ENCODE peak calls at places on chromosome 6, in nine cellular contexts. P, J, K, Q, C, D, H, Z and N are unnamed samples.

GRCh38 chr6:144423167-144423566 is 138.0 kb downstream of the UTRN start:
- DNase-seq in P (no peak), J (peak; percentile 48), K (no peak), Q (no peak), C (no peak), D (peak; percentile 54), H (no peak), Z (no peak), N (no peak)

GRCh38 chr6:105868823-105869460 is 217.2 kb upstream of the PRDM1 start:
- DNase-seq in P (no peak), J (no peak), K (no peak), Q (no peak), C (no peak), D (no peak), H (no peak), Z (no peak), N (no peak)

GRCh38 chr6:31038559-31038958 is 28.3 kb downstream of the MUC22 start:
- DNase-seq in P (no peak), J (no peak), K (no peak), Q (no peak), C (no peak), D (no peak), H (no peak), Z (no peak), N (no peak)

GRCh38 chr6:96542702-96543101 is 20.2 kb upstream of the FHL5 start:
- DNase-seq in P (no peak), J (peak; percentile 43), K (no peak), Q (no peak), C (no peak), D (peak; percentile 33), H (no peak), Z (no peak), N (no peak)

GRCh38 chr6:133645000-133645619 is 243.8 kb upstream of the TCF21 start:
- DNase-seq in P (no peak), J (peak; percentile 66), K (no peak), Q (no peak), C (no peak), D (no peak), H (no peak), Z (peak; percentile 26), N (no peak)

GRCh38 chr6:96562886-96563285 is at the start of gene FHL5:
- DNase-seq in P (no peak), J (peak; percentile 54), K (no peak), Q (no peak), C (no peak), D (no peak), H (no peak), Z (no peak), N (no peak)

GRCh38 chr6:110826236-110827129 is 11.2 kb upstream of the CDK19 start:
- DNase-seq in P (no peak), J (no peak), K (no peak), Q (no peak), C (no peak), D (no peak), H (no peak), Z (no peak), N (no peak)

GRCh38 chr6:25456249-25456648 is 177.1 kb downstream of the CARMIL1 start:
- DNase-seq in P (no peak), J (no peak), K (no peak), Q (no peak), C (peak; percentile 58), D (no peak), H (no peak), Z (no peak), N (no peak)

GRCh38 chr6:106461084-106461483 is 100.6 kb downstream of the CRYBG1 start:
- DNase-seq in P (no peak), J (no peak), K (no peak), Q (no peak), C (no peak), D (no peak), H (no peak), Z (no peak), N (peak; percentile 81)

GRCh38 chr6:106807946-106808611 is 166.4 kb downstream of the CD24 start:
- DNase-seq in P (no peak), J (no peak), K (no peak), Q (no peak), C (no peak), D (no peak), H (no peak), Z (no peak), N (no peak)

GRCh38 chr6:158775832-158776231 is 43.3 kb downstream of the EZR start:
- DNase-seq in P (no peak), J (no peak), K (no peak), Q (no peak), C (no peak), D (no peak), H (no peak), Z (no peak), N (no peak)

GRCh38 chr6:72850469-72850868 is 228.6 kb downstream of the KCNQ5 start:
- DNase-seq in P (no peak), J (no peak), K (no peak), Q (peak; percentile 15), C (no peak), D (no peak), H (no peak), Z (no peak), N (peak; percentile 3)

GRCh38 chr6:7528565-7528964 is 12.9 kb upstream of the DSP start:
- DNase-seq in P (no peak), J (peak; percentile 69), K (no peak), Q (no peak), C (no peak), D (no peak), H (no peak), Z (peak; percentile 38), N (no peak)

GRCh38 chr6:53259860-53260580 is 88.7 kb downstream of the ELOVL5 start:
- DNase-seq in P (no peak), J (peak; percentile 48), K (no peak), Q (no peak), C (no peak), D (no peak), H (no peak), Z (no peak), N (no peak)